ENCODE peak calls at places on chromosome 19, in eight cellular contexts. M, C, W, B, E, F, J and V are unnamed samples.

GRCh38 chr19:39372047-39372802 is 18.7 kb downstream of the PAF1 start:
- DNase-seq in W (no peak), M (no peak), J (no peak), E (peak), F (peak), B (peak), C (peak), V (no peak)

GRCh38 chr19:45400192-45400591 is 4.7 kb downstream of the PPP1R13L start:
- DNase-seq in B (no peak), C (no peak), M (peak), W (no peak), E (no peak), F (no peak), J (no peak), V (no peak)

GRCh38 chr19:10602330-10603083 is 15.4 kb upstream of the AP1M2 start:
- DNase-seq in C (peak), F (peak), E (peak), B (peak), J (peak), W (peak), M (peak), V (peak)

GRCh38 chr19:31503211-31503610 is 154.0 kb upstream of the TSHZ3 start:
- DNase-seq in J (no peak), W (peak), E (no peak), M (no peak), C (no peak), B (no peak), F (no peak), V (no peak)

GRCh38 chr19:28026636-28027035 is 1186.3 kb downstream of the UQCRFS1 start:
- DNase-seq in B (no peak), F (no peak), C (no peak), W (no peak), E (no peak), M (no peak), J (no peak), V (no peak)

GRCh38 chr19:2477141-2477710 is 1.3 kb downstream of the GADD45B start:
- DNase-seq in E (peak), M (no peak), F (peak), C (peak), J (no peak), B (peak), W (no peak), V (peak)

GRCh38 chr19:54133312-54133956 is 4.1 kb upstream of the CNOT3 start:
- DNase-seq in E (no peak), M (peak), B (no peak), W (no peak), C (peak), F (no peak), J (no peak), V (peak)

GRCh38 chr19:45172611-45173208 is 5.3 kb downstream of the TRAPPC6A start:
- DNase-seq in W (no peak), F (no peak), E (no peak), C (no peak), B (no peak), M (no peak), J (no peak), V (no peak)

GRCh38 chr19:38700350-38700932 is 43.8 kb downstream of the CAPN12 start:
- DNase-seq in E (no peak), W (no peak), M (no peak), B (no peak), F (no peak), C (no peak), J (no peak), V (no peak)

GRCh38 chr19:33171222-33171795 is 22.8 kb upstream of the LRP3 start:
- DNase-seq in E (no peak), M (no peak), F (no peak), C (no peak), W (no peak), J (no peak), B (no peak), V (no peak)

GRCh38 chr19:34096020-34096915 is 76.0 kb upstream of the LSM14A start:
- DNase-seq in W (no peak), E (no peak), C (peak), J (no peak), F (peak), B (no peak), M (peak), V (no peak)

GRCh38 chr19:33442706-33443105 is 69.2 kb downstream of the CEBPG start:
- DNase-seq in B (no peak), F (no peak), E (no peak), W (no peak), J (no peak), C (no peak), M (no peak), V (no peak)

GRCh38 chr19:47443331-47443730 is 24.0 kb upstream of the MEIS3 start:
- DNase-seq in B (no peak), C (no peak), E (no peak), M (no peak), F (no peak), J (no peak), W (no peak), V (no peak)

GRCh38 chr19:5128932-5129389 is 160.0 kb downstream of the KDM4B start:
- DNase-seq in J (no peak), W (no peak), M (no peak), F (no peak), C (no peak), E (no peak), B (peak), V (peak)

GRCh38 chr19:38974599-38975213 is 836 bp downstream of the FBXO17 start:
- DNase-seq in W (no peak), E (no peak), C (peak), F (no peak), B (peak), J (no peak), M (no peak), V (no peak)

GRCh38 chr19:39413269-39413902 is 917 bp downstream of the PLEKHG2 start:
- DNase-seq in B (no peak), M (no peak), J (no peak), W (peak), E (peak), F (peak), C (peak), V (peak)

GRCh38 chr19:37537391-37537947 is 30.7 kb downstream of the ZNF793 start:
- DNase-seq in F (no peak), M (no peak), B (no peak), C (no peak), J (no peak), W (no peak), E (no peak), V (no peak)

GRCh38 chr19:45254044-45254531 is 3.0 kb downstream of the MARK4 start:
- DNase-seq in B (no peak), F (no peak), J (no peak), M (no peak), C (no peak), E (no peak), W (no peak), V (no peak)

GRCh38 chr19:21358768-21359451 is at the start of gene ZNF738:
- DNase-seq in J (peak), W (peak), C (peak), B (peak), M (peak), E (peak), F (peak), V (peak)
- TF ChIP-seq CTCF in J (no peak), W (no peak), C (no peak), B (no peak), M (no peak), E (no peak), F (no peak), V (no peak)

GRCh38 chr19:8395621-8396082 is 5.5 kb downstream of the RAB11B start:
- DNase-seq in B (no peak), J (no peak), E (no peak), M (peak), W (no peak), C (no peak), F (no peak), V (no peak)

GRCh38 chr19:8393871-8394250 is 3.7 kb downstream of the RAB11B start:
- DNase-seq in B (no peak), J (no peak), F (no peak), C (no peak), W (no peak), M (no peak), E (no peak), V (no peak)

GRCh38 chr19:8392017-8392591 is 1.9 kb downstream of the RAB11B start:
- DNase-seq in F (no peak), C (peak), B (peak), M (no peak), J (no peak), E (peak), W (no peak), V (no peak)

GRCh38 chr19:8391274-8392016 is 1.3 kb downstream of the RAB11B start:
- DNase-seq in M (peak), W (no peak), B (no peak), E (peak), F (no peak), J (no peak), C (no peak), V (no peak)

DNA sequence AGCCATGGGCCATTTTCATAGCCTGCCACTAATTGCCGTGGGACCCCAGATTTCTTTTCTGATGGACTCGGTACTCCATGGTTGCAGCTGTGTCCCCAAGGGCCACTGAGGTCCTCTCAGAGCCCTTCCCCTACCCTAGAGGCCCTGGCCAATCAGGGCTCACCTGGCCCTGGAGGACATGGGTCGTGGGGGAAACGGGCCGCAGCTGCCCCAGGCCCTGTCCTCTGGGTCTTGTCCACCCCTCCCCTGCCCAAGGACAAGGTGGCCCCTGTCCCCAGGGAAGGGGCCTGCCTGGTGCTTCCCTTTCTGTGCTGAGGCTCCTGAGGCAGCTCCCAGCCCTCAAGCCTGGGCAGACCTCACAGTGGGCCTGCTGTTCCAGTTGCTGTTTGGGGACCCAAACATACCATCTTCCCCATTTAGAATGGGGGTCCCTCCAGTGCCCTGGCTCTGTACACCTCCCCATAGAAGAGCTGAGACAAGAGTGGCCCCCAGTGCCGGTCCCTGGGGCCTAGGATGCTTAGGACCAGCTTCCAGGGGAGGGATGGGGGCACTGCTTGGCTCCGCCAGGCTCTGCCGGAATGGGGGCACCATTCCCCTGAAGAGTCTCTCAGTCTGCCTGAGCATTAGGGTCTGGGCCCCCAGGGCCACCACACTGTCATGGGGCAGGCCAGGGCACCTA is 3.2 kb downstream of the RAB11B start:
- DNase-seq in W (no peak), B (no peak), C (no peak), F (no peak), E (no peak), J (no peak), M (no peak), V (no peak)
- TF ChIP-seq CTCF in W (no peak), B (no peak), C (no peak), F (no peak), E (no peak), J (no peak), M (no peak), V (no peak)

GRCh38 chr19:41541990-41542584 is 33.9 kb upstream of the CEACAM21 start:
- DNase-seq in J (peak), M (peak), W (no peak), E (peak), B (no peak), F (peak), C (peak), V (peak)
- TF ChIP-seq CTCF in J (no peak), M (peak), W (no peak), E (peak), B (peak), F (peak), C (peak), V (peak)

GRCh38 chr19:36113425-36113824 is 1.2 kb downstream of the POLR2I start:
- DNase-seq in W (no peak), M (peak), F (no peak), C (no peak), B (no peak), J (no peak), E (no peak), V (no peak)

GRCh38 chr19:36112678-36113077 is 1.7 kb downstream of the OVOL3 start:
- DNase-seq in M (no peak), W (no peak), E (no peak), B (no peak), F (no peak), C (no peak), J (no peak), V (no peak)

GRCh38 chr19:36114763-36115452 is at the start of gene POLR2I:
- DNase-seq in J (peak), W (peak), M (peak), C (peak), F (peak), E (peak), B (peak), V (peak)

GRCh38 chr19:36115453-36116343 is at the start of gene TBCB:
- DNase-seq in W (no peak), E (peak), C (no peak), J (peak), B (no peak), M (no peak), F (peak), V (peak)

DNA sequence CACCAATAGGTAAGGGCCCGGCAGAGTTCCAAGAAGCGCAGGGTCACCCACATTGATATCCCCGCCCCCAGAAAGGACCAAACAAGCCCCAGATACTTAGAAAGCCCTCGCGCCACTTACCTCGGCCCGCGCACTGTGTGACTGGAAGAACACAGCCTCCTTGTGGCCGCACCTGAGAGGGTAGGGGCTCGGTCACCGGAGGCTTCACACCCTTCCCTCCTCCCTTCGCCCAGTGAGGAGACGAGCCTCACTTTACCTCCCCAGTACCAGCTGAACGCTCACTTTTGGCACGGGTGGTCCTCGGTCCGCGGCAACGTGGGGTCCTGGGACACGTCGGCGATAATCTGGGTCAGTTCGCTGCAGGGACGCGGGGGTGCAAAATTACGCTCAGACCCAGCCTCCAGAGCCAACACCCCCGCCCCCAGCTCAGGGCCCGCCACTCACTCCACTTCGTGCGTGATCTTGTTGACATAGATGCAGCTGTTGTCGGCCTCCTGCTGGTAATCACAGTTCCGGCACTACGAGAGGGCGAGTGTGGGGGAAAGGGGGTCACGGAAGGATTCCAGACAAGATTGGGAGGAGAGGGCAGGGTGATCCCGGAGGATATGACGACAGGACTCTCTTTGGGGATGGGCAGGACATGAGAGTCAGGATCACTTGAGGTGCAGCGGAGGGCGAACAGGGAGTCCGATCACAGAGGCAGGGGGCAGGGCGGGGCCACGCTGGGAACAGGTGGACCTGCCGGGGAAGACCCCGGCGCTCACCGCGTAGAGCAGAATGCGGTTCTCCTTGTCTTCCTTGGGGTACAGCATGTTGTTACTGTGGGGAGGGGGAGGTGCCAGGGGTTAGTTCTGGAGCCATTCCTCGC is 546 bp downstream of the POLR2I start:
- DNase-seq in W (no peak), C (peak), E (peak), J (no peak), M (peak), F (peak), B (peak), V (peak)
- TF ChIP-seq CTCF in W (no peak), C (peak), E (peak), J (no peak), M (peak), F (peak), B (no peak), V (no peak)

DNA sequence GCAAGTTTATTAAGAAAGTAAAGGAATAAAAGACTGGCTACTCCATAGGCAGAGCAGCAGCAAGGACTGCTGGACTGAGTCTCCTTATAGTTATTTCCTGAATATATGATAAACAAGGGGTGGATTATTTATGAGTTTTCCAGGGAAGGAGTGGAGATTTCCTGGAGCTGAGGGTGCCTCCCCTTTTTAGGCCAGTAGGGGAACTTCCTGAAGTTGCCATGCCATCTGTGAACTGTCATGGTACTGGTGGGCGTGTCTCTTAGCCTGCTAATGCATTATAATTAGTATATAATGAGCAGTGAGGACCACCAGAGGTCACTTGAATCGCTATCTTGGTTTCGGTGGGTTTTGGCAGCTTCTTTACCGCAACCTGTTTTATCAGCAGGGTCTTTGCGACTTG is 13.5 kb downstream of the ZSCAN5A start:
- DNase-seq in M (no peak), F (no peak), J (no peak), E (no peak), B (no peak), W (no peak), C (no peak), V (no peak)
- TF ChIP-seq CTCF in M (peak), F (no peak), J (no peak), E (no peak), B (no peak), W (peak), C (no peak), V (no peak)

GRCh38 chr19:17296278-17296677 is 6.9 kb downstream of the ABHD8 start:
- DNase-seq in B (no peak), J (no peak), W (no peak), C (peak), E (no peak), F (peak), M (no peak), V (no peak)
- TF ChIP-seq CTCF in B (no peak), J (no peak), W (no peak), C (peak), E (no peak), F (peak), M (peak), V (no peak)

GRCh38 chr19:1261512-1261862 is 7.6 kb upstream of the CIRBP start:
- DNase-seq in E (no peak), M (no peak), W (no peak), C (peak), J (no peak), B (no peak), F (no peak), V (peak)
- TF ChIP-seq CTCF in E (peak), M (peak), W (peak), C (no peak), J (no peak), B (peak), F (peak), V (no peak)

GRCh38 chr19:16222806-16223205 is 25.1 kb downstream of the AP1M1 start:
- DNase-seq in B (no peak), M (no peak), J (no peak), C (peak), F (peak), W (no peak), E (no peak), V (no peak)
- TF ChIP-seq CTCF in B (no peak), M (no peak), J (no peak), C (no peak), F (no peak), W (no peak), E (no peak), V (no peak)